ENCODE peak calls at places on chromosome 2, in nine cellular contexts. M, K, X, W, A, B, G, L and I are unnamed samples.

GRCh38 chr2:156147594-156148330 is 184.8 kb downstream of the NR4A2 start:
- DNase-seq in M (peak), K (no peak), X (no peak), W (no peak), A (no peak), B (no peak), G (peak), L (no peak), I (no peak)

GRCh38 chr2:24837996-24838513 is 44.8 kb downstream of the CENPO start:
- DNase-seq in M (no peak), K (no peak), X (no peak), W (no peak), A (no peak), B (no peak), G (no peak), L (no peak), I (no peak)

GRCh38 chr2:215548714-215549113 is 112.8 kb upstream of the FN1 start:
- DNase-seq in M (peak), K (no peak), X (no peak), W (no peak), A (no peak), B (no peak), G (no peak), L (no peak), I (no peak)

GRCh38 chr2:223238301-223238700 is 186.3 kb downstream of the KCNE4 start:
- DNase-seq in M (no peak), K (no peak), X (no peak), W (no peak), A (no peak), B (no peak), G (no peak), L (peak), I (no peak)

GRCh38 chr2:127187831-127188230 is 32.3 kb downstream of the CYP27C1 start:
- DNase-seq in M (no peak), K (no peak), X (no peak), W (no peak), A (no peak), B (no peak), G (no peak), L (no peak), I (no peak)

GRCh38 chr2:191539068-191539467 is 138.9 kb upstream of the NABP1 start:
- DNase-seq in M (no peak), K (no peak), X (peak), W (no peak), A (no peak), B (no peak), G (peak), L (peak), I (no peak)

GRCh38 chr2:10097352-10098148 is 17.3 kb upstream of the CYS1 start:
- DNase-seq in M (peak), K (peak), X (peak), W (peak), A (peak), B (no peak), G (peak), L (peak), I (no peak)

GRCh38 chr2:44170337-44170736 is 1.7 kb downstream of the PPM1B start:
- DNase-seq in M (peak), K (no peak), X (peak), W (no peak), A (peak), B (peak), G (no peak), L (peak), I (no peak)

GRCh38 chr2:227010433-227010832 is 153.6 kb downstream of the COL4A4 start:
- DNase-seq in M (peak), K (no peak), X (no peak), W (no peak), A (peak), B (no peak), G (no peak), L (peak), I (no peak)

GRCh38 chr2:140205093-140205492 is 1424.9 kb upstream of the NXPH2 start:
- DNase-seq in M (no peak), K (no peak), X (no peak), W (no peak), A (no peak), B (no peak), G (no peak), L (no peak), I (no peak)

GRCh38 chr2:11663427-11663826 is 6.6 kb downstream of the NTSR2 start:
- DNase-seq in M (no peak), K (no peak), X (no peak), W (no peak), A (peak), B (no peak), G (no peak), L (peak), I (no peak)

GRCh38 chr2:27212626-27213471 is 781 bp upstream of the SLC5A6 start:
- DNase-seq in M (peak), K (no peak), X (peak), W (no peak), A (peak), B (peak), G (peak), L (peak), I (no peak)

GRCh38 chr2:237149425-237149824 is 63.7 kb downstream of the COPS8 start:
- DNase-seq in M (no peak), K (no peak), X (no peak), W (no peak), A (peak), B (no peak), G (no peak), L (peak), I (no peak)

GRCh38 chr2:124328397-124328796 is 303.3 kb downstream of the CNTNAP5 start:
- DNase-seq in M (no peak), K (no peak), X (no peak), W (no peak), A (no peak), B (no peak), G (no peak), L (no peak), I (no peak)

GRCh38 chr2:124327293-124327692 is 302.2 kb downstream of the CNTNAP5 start:
- DNase-seq in M (no peak), K (no peak), X (no peak), W (no peak), A (no peak), B (no peak), G (no peak), L (no peak), I (no peak)

GRCh38 chr2:124320072-124320471 is 295.0 kb downstream of the CNTNAP5 start:
- DNase-seq in M (no peak), K (no peak), X (no peak), W (no peak), A (no peak), B (no peak), G (no peak), L (no peak), I (no peak)

GRCh38 chr2:124323321-124323720 is 298.2 kb downstream of the CNTNAP5 start:
- DNase-seq in M (no peak), K (no peak), X (no peak), W (no peak), A (no peak), B (no peak), G (no peak), L (no peak), I (no peak)

GRCh38 chr2:124325667-124326425 is 300.8 kb downstream of the CNTNAP5 start:
- DNase-seq in M (no peak), K (no peak), X (peak), W (no peak), A (no peak), B (no peak), G (no peak), L (no peak), I (no peak)
- TF ChIP-seq CTCF in M (no peak), K (no peak), X (peak), W (no peak), A (no peak), B (peak), G (peak), L (peak), I (peak)

DNA sequence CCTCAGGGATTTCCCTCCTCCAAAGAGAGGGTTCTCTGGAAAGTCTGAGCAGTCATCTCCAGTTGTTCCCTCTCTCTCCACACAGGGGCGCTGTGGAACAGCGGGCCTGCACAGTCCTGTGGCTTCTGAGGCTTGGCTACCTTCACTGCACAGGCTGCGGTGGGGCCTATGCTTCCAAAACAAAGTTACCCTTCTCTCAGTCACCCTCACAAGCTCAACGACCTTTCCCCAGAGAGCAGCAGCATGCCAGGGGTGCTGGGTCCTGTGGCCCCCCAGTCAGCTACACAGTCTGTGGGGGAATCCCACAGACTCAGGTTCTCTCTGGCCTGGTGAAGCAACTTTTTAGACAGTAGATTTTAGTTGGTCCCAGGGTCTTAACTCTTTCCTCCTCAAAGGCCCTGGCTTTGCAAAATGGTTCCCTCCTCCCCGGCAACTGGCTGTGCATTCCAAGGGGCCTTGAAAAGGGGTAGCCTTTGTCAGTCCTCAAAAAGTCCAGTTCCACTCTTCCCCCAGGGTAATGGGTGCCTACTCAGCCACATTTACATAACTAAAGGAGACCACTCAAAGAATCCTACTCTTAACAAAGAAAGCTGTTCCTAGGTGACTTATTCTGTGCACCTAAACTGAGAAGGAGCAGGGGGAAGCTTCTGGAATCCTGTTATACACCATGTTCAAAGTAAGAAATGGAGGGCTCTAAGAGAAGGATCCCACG is 14.9 kb downstream of the B3GNT7 start:
- DNase-seq in M (no peak), K (no peak), X (no peak), W (no peak), A (no peak), B (no peak), G (no peak), L (no peak), I (no peak)
- TF ChIP-seq CTCF in M (peak), K (no peak), X (peak), W (no peak), A (peak), B (peak), G (peak), L (peak), I (peak)

GRCh38 chr2:105888625-105889024 is 143.9 kb downstream of the NCK2 start:
- DNase-seq in M (no peak), K (no peak), X (peak), W (no peak), A (no peak), B (no peak), G (peak), L (no peak), I (no peak)
- TF ChIP-seq CTCF in M (peak), K (no peak), X (peak), W (no peak), A (no peak), B (no peak), G (peak), L (peak), I (peak)

DNA sequence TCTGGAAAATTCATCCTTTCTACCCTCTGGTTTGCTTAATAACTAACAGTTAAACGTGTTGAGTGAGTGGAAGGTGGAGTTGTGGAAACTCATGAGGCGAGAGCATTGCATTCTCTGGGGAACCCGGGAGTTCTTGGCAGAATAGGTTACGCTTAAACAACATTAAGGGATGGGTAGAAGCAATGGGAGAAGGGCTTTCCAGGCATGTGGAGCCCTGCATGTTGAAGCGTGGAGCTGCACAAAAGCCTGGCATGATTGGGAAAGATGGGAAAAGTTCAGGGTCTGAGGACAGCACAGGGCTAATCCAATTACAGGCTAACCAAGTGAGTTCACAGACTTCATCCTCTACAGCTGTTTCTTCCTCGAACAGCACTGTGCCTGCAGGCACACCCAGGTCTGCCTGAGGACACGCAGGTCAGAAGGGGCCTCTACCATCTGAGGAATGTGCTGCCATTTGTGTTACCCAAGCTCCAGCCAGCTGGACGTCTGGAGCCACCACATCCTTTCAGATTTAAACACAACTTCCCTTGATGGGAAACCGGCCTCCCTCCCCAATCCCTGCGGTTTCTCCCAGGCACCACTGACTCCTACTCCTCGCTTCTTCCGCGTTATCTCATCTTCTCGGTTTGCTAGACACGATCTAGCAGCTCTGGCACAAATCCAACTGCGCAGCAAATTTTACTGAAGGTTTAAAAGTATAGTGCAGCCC is 164.2 kb downstream of the ANTXR1 start:
- DNase-seq in M (peak), K (peak), X (no peak), W (peak), A (peak), B (peak), G (no peak), L (peak), I (no peak)
- TF ChIP-seq CTCF in M (no peak), K (no peak), X (no peak), W (no peak), A (no peak), B (no peak), G (no peak), L (no peak), I (no peak)

GRCh38 chr2:117958186-117958585 is 55.7 kb downstream of the CCDC93 start:
- DNase-seq in M (peak), K (no peak), X (no peak), W (no peak), A (peak), B (peak), G (no peak), L (peak), I (peak)

GRCh38 chr2:117960231-117960630 is 53.6 kb downstream of the CCDC93 start:
- DNase-seq in M (no peak), K (no peak), X (no peak), W (no peak), A (peak), B (no peak), G (no peak), L (no peak), I (no peak)

GRCh38 chr2:117957616-117958015 is 56.3 kb downstream of the CCDC93 start:
- DNase-seq in M (peak), K (no peak), X (no peak), W (no peak), A (no peak), B (no peak), G (no peak), L (no peak), I (no peak)

GRCh38 chr2:117952237-117952636 is 61.6 kb downstream of the CCDC93 start:
- DNase-seq in M (no peak), K (no peak), X (no peak), W (no peak), A (no peak), B (no peak), G (no peak), L (no peak), I (no peak)

GRCh38 chr2:117956036-117956791 is 57.7 kb downstream of the CCDC93 start:
- DNase-seq in M (no peak), K (no peak), X (no peak), W (no peak), A (no peak), B (no peak), G (no peak), L (no peak), I (no peak)
- TF ChIP-seq CTCF in M (peak), K (no peak), X (peak), W (peak), A (peak), B (peak), G (no peak), L (peak), I (no peak)

GRCh38 chr2:201790989-201791388 is 10.3 kb upstream of the ALS2 start:
- DNase-seq in M (no peak), K (no peak), X (no peak), W (no peak), A (no peak), B (no peak), G (no peak), L (no peak), I (no peak)
- TF ChIP-seq CTCF in M (no peak), K (no peak), X (no peak), W (no peak), A (no peak), B (no peak), G (no peak), L (no peak), I (no peak)

GRCh38 chr2:121888189-121888557 is 132.7 kb downstream of the TSN start:
- DNase-seq in M (peak), K (no peak), X (peak), W (no peak), A (no peak), B (no peak), G (peak), L (no peak), I (no peak)
- TF ChIP-seq CTCF in M (peak), K (no peak), X (peak), W (peak), A (no peak), B (peak), G (peak), L (peak), I (peak)

GRCh38 chr2:238264072-238264460 is 24.2 kb upstream of the HES6 start:
- DNase-seq in M (no peak), K (no peak), X (no peak), W (peak), A (no peak), B (no peak), G (no peak), L (no peak), I (no peak)
- TF ChIP-seq CTCF in M (no peak), K (no peak), X (no peak), W (no peak), A (no peak), B (no peak), G (no peak), L (no peak), I (no peak)

GRCh38 chr2:28979041-28979440 is 2.1 kb upstream of the TOGARAM2 start:
- DNase-seq in M (no peak), K (no peak), X (no peak), W (no peak), A (no peak), B (no peak), G (no peak), L (no peak), I (peak)

GRCh38 chr2:28977176-28977875 is 3.8 kb upstream of the TOGARAM2 start:
- DNase-seq in M (no peak), K (no peak), X (no peak), W (no peak), A (no peak), B (no peak), G (no peak), L (no peak), I (no peak)

GRCh38 chr2:28980368-28981015 is 606 bp upstream of the TOGARAM2 start:
- DNase-seq in M (no peak), K (no peak), X (no peak), W (no peak), A (no peak), B (no peak), G (no peak), L (no peak), I (no peak)

GRCh38 chr2:28979576-28980366 is 1.3 kb upstream of the TOGARAM2 start:
- DNase-seq in M (peak), K (no peak), X (no peak), W (no peak), A (no peak), B (no peak), G (no peak), L (no peak), I (no peak)

DNA sequence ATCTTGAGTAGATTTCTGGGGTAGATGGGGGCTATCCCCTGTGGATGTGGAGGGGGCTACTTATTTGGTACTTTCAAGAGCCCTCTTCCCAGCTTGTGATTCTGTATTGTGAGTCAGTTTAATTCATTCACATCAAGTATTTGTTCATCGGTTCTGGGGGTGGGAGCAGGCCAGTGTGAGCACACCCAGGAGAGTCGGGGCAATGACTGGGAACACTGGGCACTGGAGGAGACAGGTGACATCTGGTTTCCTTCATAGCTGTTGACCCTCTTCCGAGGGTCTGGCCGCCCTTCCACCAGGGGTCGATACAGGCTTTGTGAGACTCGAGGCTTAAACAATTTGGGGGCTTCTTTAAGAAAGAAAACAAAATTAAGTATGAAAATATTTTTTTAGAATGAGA is 2.5 kb upstream of the TOGARAM2 start:
- DNase-seq in M (no peak), K (no peak), X (no peak), W (no peak), A (no peak), B (no peak), G (no peak), L (no peak), I (no peak)
- TF ChIP-seq CTCF in M (no peak), K (no peak), X (no peak), W (no peak), A (no peak), B (no peak), G (no peak), L (no peak), I (no peak)

DNA sequence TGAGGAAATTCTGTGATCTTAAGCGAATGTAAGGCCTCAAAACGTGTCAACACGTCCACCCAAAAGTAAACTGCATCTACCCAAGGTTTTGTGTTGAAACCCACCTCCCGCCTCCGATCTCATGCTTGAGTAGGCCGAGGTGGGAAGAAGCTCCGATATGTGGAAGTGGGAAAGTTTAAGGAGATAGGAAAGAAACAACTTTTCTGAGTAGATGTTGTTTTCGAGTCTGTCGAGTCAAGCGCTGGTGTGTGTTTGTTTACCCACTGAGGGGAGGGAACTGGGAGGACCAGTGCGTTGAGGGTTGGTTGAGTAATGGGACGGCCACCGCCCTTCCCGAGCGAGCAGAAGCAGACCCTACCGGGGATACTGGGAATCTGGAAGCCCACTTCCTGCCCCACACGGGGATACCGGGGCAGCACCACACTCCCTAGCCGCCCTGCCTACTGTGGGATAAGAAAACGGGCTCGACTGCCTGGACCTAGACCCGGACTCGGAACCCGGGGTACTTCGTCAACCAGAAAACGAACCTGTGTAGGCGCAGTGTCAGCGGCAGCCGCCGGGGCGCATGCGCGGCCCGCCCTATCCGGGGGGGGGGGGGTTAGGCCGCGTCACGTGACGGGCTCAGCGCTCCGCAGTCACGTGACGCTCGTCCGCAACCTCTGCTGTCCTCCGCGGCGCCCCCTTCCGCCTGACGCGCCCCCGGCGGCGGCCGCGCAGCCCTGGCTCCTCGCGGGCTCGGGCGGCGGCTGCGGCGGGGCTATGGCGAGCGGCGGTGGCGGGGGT is at the start of gene RETREG2:
- DNase-seq in M (peak), K (peak), X (peak), W (peak), A (peak), B (peak), G (peak), L (peak), I (no peak)
- TF ChIP-seq CTCF in M (peak), K (peak), X (peak), W (peak), A (no peak), B (peak), G (peak), L (peak), I (no peak)